ENCODE peak calls at places on chromosomes 7 and 10, in ten cellular contexts. One of them, this sample, is unnamed.

GRCh38 chr10:96124230-96125141 is 5.6 kb upstream of the ZNF518A start:
- DNase-seq in stomach: peak
- DNase-seq in sigmoid colon: no peak
- DNase-seq in transverse colon: peak
- DNase-seq in ovary: no peak
- DNase-seq in esophagus muscularis mucosa: no peak
- DNase-seq in A549: peak
- DNase-seq in HepG2: peak
- DNase-seq in GM12878: no peak
- DNase-seq in K562: peak
- DNase-seq in this sample: no peak

GRCh38 chr7:132501956-132502355 is 74.3 kb downstream of the PLXNA4 start:
- DNase-seq in ovary: no peak
- DNase-seq in GM12878: no peak
- DNase-seq in K562: no peak
- DNase-seq in transverse colon: no peak
- DNase-seq in HepG2: no peak
- DNase-seq in A549: no peak
- DNase-seq in sigmoid colon: no peak
- DNase-seq in stomach: no peak
- DNase-seq in esophagus muscularis mucosa: no peak
- DNase-seq in this sample: no peak

GRCh38 chr10:126663328-126663727 is 7.2 kb downstream of the C10orf90 start:
- DNase-seq in sigmoid colon: peak
- DNase-seq in esophagus muscularis mucosa: no peak
- DNase-seq in K562: no peak
- DNase-seq in stomach: no peak
- DNase-seq in HepG2: no peak
- DNase-seq in GM12878: no peak
- DNase-seq in A549: no peak
- DNase-seq in ovary: no peak
- DNase-seq in transverse colon: no peak
- DNase-seq in this sample: peak

GRCh38 chr7:140475747-140476333 is 3.5 kb downstream of the MKRN1 start:
- DNase-seq in ovary: no peak
- DNase-seq in HepG2: peak
- DNase-seq in A549: peak
- DNase-seq in sigmoid colon: peak
- DNase-seq in transverse colon: peak
- DNase-seq in stomach: peak
- DNase-seq in K562: peak
- DNase-seq in esophagus muscularis mucosa: no peak
- DNase-seq in GM12878: no peak
- DNase-seq in this sample: peak

GRCh38 chr7:145050415-145050814 is 214.6 kb upstream of the TPK1 start:
- DNase-seq in HepG2: no peak
- DNase-seq in A549: no peak
- DNase-seq in transverse colon: no peak
- DNase-seq in sigmoid colon: no peak
- DNase-seq in K562: no peak
- DNase-seq in stomach: no peak
- DNase-seq in GM12878: no peak
- DNase-seq in esophagus muscularis mucosa: no peak
- DNase-seq in ovary: no peak
- DNase-seq in this sample: no peak

GRCh38 chr7:140877249-140877524 is 47.5 kb downstream of the BRAF start:
- DNase-seq in GM12878: no peak
- DNase-seq in sigmoid colon: no peak
- DNase-seq in A549: no peak
- DNase-seq in K562: no peak
- DNase-seq in transverse colon: no peak
- DNase-seq in HepG2: no peak
- DNase-seq in esophagus muscularis mucosa: no peak
- DNase-seq in stomach: no peak
- DNase-seq in ovary: no peak
- DNase-seq in this sample: no peak

GRCh38 chr7:132386249-132386681 is 190.0 kb downstream of the PLXNA4 start:
- DNase-seq in sigmoid colon: no peak
- DNase-seq in ovary: peak
- DNase-seq in GM12878: no peak
- DNase-seq in K562: no peak
- DNase-seq in A549: no peak
- DNase-seq in esophagus muscularis mucosa: no peak
- DNase-seq in HepG2: no peak
- DNase-seq in transverse colon: peak
- DNase-seq in stomach: peak
- DNase-seq in this sample: peak

GRCh38 chr7:82714883-82715282 is 271.3 kb upstream of the CACNA2D1 start:
- DNase-seq in HepG2: no peak
- DNase-seq in GM12878: no peak
- DNase-seq in A549: no peak
- DNase-seq in esophagus muscularis mucosa: no peak
- DNase-seq in transverse colon: no peak
- DNase-seq in sigmoid colon: no peak
- DNase-seq in K562: no peak
- DNase-seq in stomach: no peak
- DNase-seq in ovary: no peak
- DNase-seq in this sample: no peak

GRCh38 chr10:44752451-44753441 is 158.4 kb upstream of the TMEM72 start:
- DNase-seq in sigmoid colon: no peak
- DNase-seq in K562: no peak
- DNase-seq in stomach: no peak
- DNase-seq in A549: no peak
- DNase-seq in HepG2: no peak
- DNase-seq in ovary: no peak
- DNase-seq in esophagus muscularis mucosa: no peak
- DNase-seq in GM12878: no peak
- DNase-seq in transverse colon: no peak
- DNase-seq in this sample: no peak

GRCh38 chr7:69989551-69989950 is 391.3 kb downstream of the AUTS2 start:
- DNase-seq in esophagus muscularis mucosa: no peak
- DNase-seq in HepG2: no peak
- DNase-seq in transverse colon: no peak
- DNase-seq in K562: no peak
- DNase-seq in A549: no peak
- DNase-seq in stomach: no peak
- DNase-seq in ovary: no peak
- DNase-seq in GM12878: no peak
- DNase-seq in sigmoid colon: no peak
- DNase-seq in this sample: no peak

GRCh38 chr7:30241767-30242166 is 42.6 kb upstream of the ZNRF2 start:
- DNase-seq in A549: no peak
- DNase-seq in stomach: no peak
- DNase-seq in transverse colon: no peak
- DNase-seq in GM12878: no peak
- DNase-seq in ovary: no peak
- DNase-seq in esophagus muscularis mucosa: no peak
- DNase-seq in sigmoid colon: no peak
- DNase-seq in K562: no peak
- DNase-seq in HepG2: no peak
- DNase-seq in this sample: no peak

GRCh38 chr7:127252736-127253288 is at the start of gene GRM8:
- DNase-seq in ovary: peak
- DNase-seq in A549: peak
- DNase-seq in GM12878: no peak
- DNase-seq in K562: peak
- DNase-seq in esophagus muscularis mucosa: no peak
- DNase-seq in sigmoid colon: peak
- DNase-seq in HepG2: peak
- DNase-seq in transverse colon: peak
- DNase-seq in stomach: peak
- DNase-seq in this sample: peak

GRCh38 chr7:81158189-81158588 is 239.3 kb upstream of the SEMA3C start:
- DNase-seq in esophagus muscularis mucosa: no peak
- DNase-seq in A549: no peak
- DNase-seq in sigmoid colon: no peak
- DNase-seq in GM12878: no peak
- DNase-seq in transverse colon: no peak
- DNase-seq in K562: no peak
- DNase-seq in stomach: no peak
- DNase-seq in HepG2: no peak
- DNase-seq in ovary: no peak
- DNase-seq in this sample: no peak

GRCh38 chr10:112973805-112974204 is 23.8 kb downstream of the TCF7L2 start:
- DNase-seq in esophagus muscularis mucosa: no peak
- DNase-seq in GM12878: no peak
- DNase-seq in sigmoid colon: no peak
- DNase-seq in K562: no peak
- DNase-seq in stomach: no peak
- DNase-seq in ovary: no peak
- DNase-seq in A549: no peak
- DNase-seq in transverse colon: no peak
- DNase-seq in HepG2: no peak
- DNase-seq in this sample: no peak

GRCh38 chr7:149440222-149440621 is 20.6 kb downstream of the ZNF777 start:
- DNase-seq in stomach: no peak
- DNase-seq in ovary: no peak
- DNase-seq in sigmoid colon: no peak
- DNase-seq in GM12878: no peak
- DNase-seq in transverse colon: no peak
- DNase-seq in A549: no peak
- DNase-seq in esophagus muscularis mucosa: peak
- DNase-seq in K562: no peak
- DNase-seq in HepG2: no peak
- DNase-seq in this sample: no peak
- TF ChIP-seq EP300 in stomach: no peak
- TF ChIP-seq EP300 in ovary: no peak
- TF ChIP-seq EP300 in sigmoid colon: no peak
- TF ChIP-seq EP300 in GM12878: no peak
- TF ChIP-seq EP300 in transverse colon: no peak
- TF ChIP-seq EP300 in A549: no peak
- TF ChIP-seq EP300 in esophagus muscularis mucosa: no peak
- TF ChIP-seq EP300 in K562: no peak
- TF ChIP-seq EP300 in HepG2: no peak
- TF ChIP-seq EP300 in this sample: no peak

DNA sequence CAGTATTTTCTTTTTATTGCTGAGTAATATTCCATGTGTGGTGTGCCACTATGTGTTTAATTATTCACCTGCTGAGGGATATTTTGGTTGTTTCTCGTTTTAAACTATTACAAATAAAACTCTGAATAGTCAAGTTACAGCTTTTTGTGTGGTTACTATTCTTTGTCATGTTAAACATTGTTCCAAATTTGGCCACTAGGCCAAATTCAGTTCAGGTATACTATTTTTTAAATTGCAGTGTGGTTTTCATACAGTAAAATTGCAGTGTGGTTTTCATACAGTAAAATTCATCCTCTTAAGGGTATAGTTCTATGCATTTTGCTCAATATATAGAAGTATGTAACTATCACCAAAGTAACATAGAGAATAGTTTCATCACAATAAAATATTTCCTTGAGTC is 97.4 kb upstream of the FAM3C start:
- DNase-seq in stomach: no peak
- DNase-seq in esophagus muscularis mucosa: no peak
- DNase-seq in A549: no peak
- DNase-seq in GM12878: no peak
- DNase-seq in sigmoid colon: no peak
- DNase-seq in HepG2: no peak
- DNase-seq in K562: no peak
- DNase-seq in ovary: no peak
- DNase-seq in transverse colon: no peak
- DNase-seq in this sample: no peak
- TF ChIP-seq CTCF in stomach: no peak
- TF ChIP-seq CTCF in esophagus muscularis mucosa: no peak
- TF ChIP-seq CTCF in A549: no peak
- TF ChIP-seq CTCF in GM12878: no peak
- TF ChIP-seq CTCF in sigmoid colon: no peak
- TF ChIP-seq CTCF in HepG2: no peak
- TF ChIP-seq CTCF in K562: no peak
- TF ChIP-seq CTCF in ovary: no peak
- TF ChIP-seq CTCF in transverse colon: no peak
- TF ChIP-seq CTCF in this sample: no peak

GRCh38 chr7:40885503-40885902 is 750.7 kb downstream of the SUGCT start:
- DNase-seq in stomach: no peak
- DNase-seq in esophagus muscularis mucosa: no peak
- DNase-seq in transverse colon: no peak
- DNase-seq in A549: no peak
- DNase-seq in HepG2: no peak
- DNase-seq in K562: no peak
- DNase-seq in ovary: no peak
- DNase-seq in sigmoid colon: no peak
- DNase-seq in GM12878: no peak
- DNase-seq in this sample: no peak

GRCh38 chr7:40888499-40888898 is 753.7 kb downstream of the SUGCT start:
- DNase-seq in sigmoid colon: no peak
- DNase-seq in esophagus muscularis mucosa: no peak
- DNase-seq in transverse colon: peak
- DNase-seq in GM12878: no peak
- DNase-seq in stomach: no peak
- DNase-seq in HepG2: no peak
- DNase-seq in K562: no peak
- DNase-seq in ovary: no peak
- DNase-seq in A549: no peak
- DNase-seq in this sample: no peak

GRCh38 chr7:40889560-40889959 is 754.8 kb downstream of the SUGCT start:
- DNase-seq in GM12878: no peak
- DNase-seq in K562: no peak
- DNase-seq in esophagus muscularis mucosa: no peak
- DNase-seq in transverse colon: no peak
- DNase-seq in stomach: no peak
- DNase-seq in HepG2: no peak
- DNase-seq in ovary: no peak
- DNase-seq in A549: no peak
- DNase-seq in sigmoid colon: no peak
- DNase-seq in this sample: no peak

GRCh38 chr7:40889099-40889498 is 754.3 kb downstream of the SUGCT start:
- DNase-seq in GM12878: no peak
- DNase-seq in ovary: no peak
- DNase-seq in stomach: no peak
- DNase-seq in esophagus muscularis mucosa: no peak
- DNase-seq in transverse colon: no peak
- DNase-seq in sigmoid colon: no peak
- DNase-seq in K562: no peak
- DNase-seq in A549: no peak
- DNase-seq in HepG2: no peak
- DNase-seq in this sample: no peak

DNA sequence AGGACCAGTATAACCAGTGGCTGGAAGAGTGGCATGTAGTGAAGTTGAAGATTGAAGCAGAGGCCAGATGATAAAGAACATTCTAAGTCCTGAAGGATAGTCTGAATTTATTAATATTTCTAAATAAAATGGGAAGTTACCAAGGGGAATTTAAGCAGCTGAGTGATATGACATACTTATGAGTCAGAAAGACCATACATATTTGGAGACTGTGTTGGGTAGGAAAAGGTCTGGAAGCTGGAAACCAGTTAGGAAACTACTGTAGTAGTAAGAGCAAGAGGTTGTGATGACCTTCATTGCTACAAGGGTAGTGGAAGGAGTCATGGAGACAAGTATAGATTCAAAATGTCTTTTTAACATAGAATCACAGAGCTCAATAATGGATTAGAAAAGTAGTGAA is 752.3 kb downstream of the SUGCT start:
- DNase-seq in HepG2: no peak
- DNase-seq in A549: no peak
- DNase-seq in esophagus muscularis mucosa: no peak
- DNase-seq in GM12878: no peak
- DNase-seq in sigmoid colon: no peak
- DNase-seq in stomach: no peak
- DNase-seq in transverse colon: no peak
- DNase-seq in K562: no peak
- DNase-seq in ovary: no peak
- DNase-seq in this sample: no peak
- TF ChIP-seq EP300 in HepG2: no peak
- TF ChIP-seq EP300 in A549: no peak
- TF ChIP-seq EP300 in esophagus muscularis mucosa: no peak
- TF ChIP-seq EP300 in GM12878: no peak
- TF ChIP-seq EP300 in sigmoid colon: no peak
- TF ChIP-seq EP300 in stomach: no peak
- TF ChIP-seq EP300 in transverse colon: no peak
- TF ChIP-seq EP300 in K562: no peak
- TF ChIP-seq EP300 in ovary: no peak
- TF ChIP-seq EP300 in this sample: no peak

GRCh38 chr10:122707535-122707934 is 7.9 kb upstream of the C10orf120 start:
- DNase-seq in esophagus muscularis mucosa: no peak
- DNase-seq in A549: no peak
- DNase-seq in stomach: peak
- DNase-seq in K562: no peak
- DNase-seq in HepG2: no peak
- DNase-seq in transverse colon: no peak
- DNase-seq in ovary: no peak
- DNase-seq in sigmoid colon: no peak
- DNase-seq in GM12878: no peak
- DNase-seq in this sample: no peak
- TF ChIP-seq CTCF in esophagus muscularis mucosa: no peak
- TF ChIP-seq CTCF in A549: no peak
- TF ChIP-seq CTCF in stomach: no peak
- TF ChIP-seq CTCF in K562: no peak
- TF ChIP-seq CTCF in HepG2: no peak
- TF ChIP-seq CTCF in transverse colon: no peak
- TF ChIP-seq CTCF in ovary: no peak
- TF ChIP-seq CTCF in sigmoid colon: no peak
- TF ChIP-seq CTCF in GM12878: no peak
- TF ChIP-seq CTCF in this sample: no peak

This sample was measured in tibial nerve.